ENCODE peak calls at places on chromosomes 12 and 14, in four cellular contexts. One of them, this sample, is unnamed.

GRCh38 chr12:7439579-7440505 is 4.1 kb downstream of the CD163L1 start:
- DNase-seq in HCT116: no peak
- DNase-seq in A549: peak
- DNase-seq in H1: peak
- DNase-seq in this sample: no peak

GRCh38 chr14:85248881-85249635 is 280.9 kb upstream of the FLRT2 start:
- DNase-seq in HCT116: no peak
- DNase-seq in A549: no peak
- DNase-seq in H1: no peak
- DNase-seq in this sample: no peak

GRCh38 chr12:60144395-60144794 is 548.6 kb downstream of the SLC16A7 start:
- DNase-seq in HCT116: no peak
- DNase-seq in A549: no peak
- DNase-seq in H1: no peak
- DNase-seq in this sample: no peak

GRCh38 chr14:84028205-84028604 is 1501.7 kb upstream of the FLRT2 start:
- DNase-seq in HCT116: no peak
- DNase-seq in A549: no peak
- DNase-seq in H1: no peak
- DNase-seq in this sample: no peak

GRCh38 chr12:57104292-57104910 is 6.8 kb downstream of the STAT6 start:
- DNase-seq in HCT116: no peak
- DNase-seq in A549: no peak
- DNase-seq in H1: no peak
- DNase-seq in this sample: no peak

GRCh38 chr12:7472060-7472459 is 28.1 kb upstream of the CD163L1 start:
- DNase-seq in HCT116: no peak
- DNase-seq in A549: no peak
- DNase-seq in H1: no peak
- DNase-seq in this sample: no peak

GRCh38 chr12:111066744-111067437 is 146.5 kb upstream of the MYL2 start:
- DNase-seq in HCT116: peak
- DNase-seq in A549: peak
- DNase-seq in H1: no peak
- DNase-seq in this sample: no peak

GRCh38 chr14:41549821-41550597 is 56.7 kb upstream of the LRFN5 start:
- DNase-seq in HCT116: no peak
- DNase-seq in A549: no peak
- DNase-seq in H1: no peak
- DNase-seq in this sample: no peak

GRCh38 chr12:92020983-92021664 is 124.5 kb downstream of the BTG1 start:
- DNase-seq in HCT116: no peak
- DNase-seq in A549: no peak
- DNase-seq in H1: no peak
- DNase-seq in this sample: no peak

DNA sequence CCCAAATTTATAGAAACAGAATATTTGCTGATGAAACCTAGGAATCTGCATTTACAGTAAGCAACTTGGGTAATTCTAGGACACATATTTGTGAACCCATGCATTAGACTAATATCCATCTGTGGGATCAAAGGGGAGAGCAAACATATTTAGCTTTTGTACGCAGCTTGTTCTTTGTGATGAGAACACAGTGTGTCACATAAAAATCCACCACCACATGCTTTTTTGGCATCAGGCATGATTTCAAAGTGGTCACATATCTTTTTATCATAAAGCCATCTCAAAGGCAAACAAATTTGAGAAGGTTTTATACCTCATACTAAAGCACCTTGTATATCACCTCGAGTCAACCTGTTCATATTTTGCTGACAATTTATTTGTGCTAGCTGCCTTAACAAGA is 15.7 kb downstream of the DNAL1 start:
- DNase-seq in HCT116: no peak
- DNase-seq in A549: no peak
- DNase-seq in H1: no peak
- DNase-seq in this sample: no peak
- H3K27ac ChIP-seq in HCT116: no peak
- H3K27ac ChIP-seq in A549: no peak
- H3K27ac ChIP-seq in H1: no peak
- H3K27ac ChIP-seq in this sample: no peak

GRCh38 chr12:130956456-130957303 is 3.0 kb downstream of the ADGRD1 start:
- DNase-seq in HCT116: no peak
- DNase-seq in A549: no peak
- DNase-seq in H1: no peak
- DNase-seq in this sample: no peak
- H3K27ac ChIP-seq in HCT116: no peak
- H3K27ac ChIP-seq in A549: no peak
- H3K27ac ChIP-seq in H1: no peak
- H3K27ac ChIP-seq in this sample: no peak

GRCh38 chr14:99589651-99590530 is 14.1 kb downstream of the CCDC85C start:
- DNase-seq in HCT116: no peak
- DNase-seq in A549: no peak
- DNase-seq in H1: no peak
- DNase-seq in this sample: no peak
- H3K27ac ChIP-seq in HCT116: no peak
- H3K27ac ChIP-seq in A549: peak
- H3K27ac ChIP-seq in H1: no peak
- H3K27ac ChIP-seq in this sample: peak

DNA sequence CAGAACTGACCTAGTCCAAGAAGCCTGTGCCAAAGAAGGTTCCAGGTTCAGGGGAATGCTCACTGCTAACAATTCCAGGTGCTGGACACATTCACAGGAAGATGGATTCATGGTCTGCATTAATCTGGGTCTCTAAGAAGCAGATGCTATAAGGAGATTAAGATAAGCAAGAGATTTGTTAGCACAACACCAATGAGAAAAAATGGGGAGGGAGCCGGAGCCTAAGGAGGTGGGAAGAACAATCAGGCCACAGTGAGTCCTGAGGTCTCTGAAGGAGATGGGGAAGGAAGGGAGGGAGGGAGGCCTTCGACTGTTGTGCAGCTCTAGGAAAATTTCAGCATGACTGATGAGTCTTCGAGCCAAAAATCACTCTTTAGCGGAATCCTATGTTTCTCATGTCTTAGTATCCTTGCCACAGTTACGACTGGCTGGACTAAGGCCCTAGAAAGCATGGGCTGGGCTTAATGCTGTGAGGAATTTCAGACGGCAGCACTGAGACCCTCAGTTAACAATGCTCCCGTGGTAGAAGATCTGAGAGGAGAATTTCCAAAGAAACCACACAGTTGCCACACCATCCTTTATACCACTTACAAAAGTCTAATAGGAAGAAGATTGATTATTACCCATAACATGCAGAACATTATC is 31.5 kb upstream of the PTGDR start:
- DNase-seq in HCT116: no peak
- DNase-seq in A549: no peak
- DNase-seq in H1: no peak
- DNase-seq in this sample: no peak
- H3K27ac ChIP-seq in HCT116: no peak
- H3K27ac ChIP-seq in A549: no peak
- H3K27ac ChIP-seq in H1: no peak
- H3K27ac ChIP-seq in this sample: no peak

GRCh38 chr14:34810028-34810427 is 65.1 kb downstream of the BAZ1A start:
- DNase-seq in HCT116: no peak
- DNase-seq in A549: no peak
- DNase-seq in H1: no peak
- DNase-seq in this sample: no peak
- H3K27ac ChIP-seq in HCT116: no peak
- H3K27ac ChIP-seq in A549: no peak
- H3K27ac ChIP-seq in H1: no peak
- H3K27ac ChIP-seq in this sample: no peak

GRCh38 chr12:94638521-94638920 is 11.8 kb downstream of the TMCC3 start:
- DNase-seq in HCT116: no peak
- DNase-seq in A549: no peak
- DNase-seq in H1: no peak
- DNase-seq in this sample: no peak
- H3K27ac ChIP-seq in HCT116: no peak
- H3K27ac ChIP-seq in A549: no peak
- H3K27ac ChIP-seq in H1: no peak
- H3K27ac ChIP-seq in this sample: no peak

DNA sequence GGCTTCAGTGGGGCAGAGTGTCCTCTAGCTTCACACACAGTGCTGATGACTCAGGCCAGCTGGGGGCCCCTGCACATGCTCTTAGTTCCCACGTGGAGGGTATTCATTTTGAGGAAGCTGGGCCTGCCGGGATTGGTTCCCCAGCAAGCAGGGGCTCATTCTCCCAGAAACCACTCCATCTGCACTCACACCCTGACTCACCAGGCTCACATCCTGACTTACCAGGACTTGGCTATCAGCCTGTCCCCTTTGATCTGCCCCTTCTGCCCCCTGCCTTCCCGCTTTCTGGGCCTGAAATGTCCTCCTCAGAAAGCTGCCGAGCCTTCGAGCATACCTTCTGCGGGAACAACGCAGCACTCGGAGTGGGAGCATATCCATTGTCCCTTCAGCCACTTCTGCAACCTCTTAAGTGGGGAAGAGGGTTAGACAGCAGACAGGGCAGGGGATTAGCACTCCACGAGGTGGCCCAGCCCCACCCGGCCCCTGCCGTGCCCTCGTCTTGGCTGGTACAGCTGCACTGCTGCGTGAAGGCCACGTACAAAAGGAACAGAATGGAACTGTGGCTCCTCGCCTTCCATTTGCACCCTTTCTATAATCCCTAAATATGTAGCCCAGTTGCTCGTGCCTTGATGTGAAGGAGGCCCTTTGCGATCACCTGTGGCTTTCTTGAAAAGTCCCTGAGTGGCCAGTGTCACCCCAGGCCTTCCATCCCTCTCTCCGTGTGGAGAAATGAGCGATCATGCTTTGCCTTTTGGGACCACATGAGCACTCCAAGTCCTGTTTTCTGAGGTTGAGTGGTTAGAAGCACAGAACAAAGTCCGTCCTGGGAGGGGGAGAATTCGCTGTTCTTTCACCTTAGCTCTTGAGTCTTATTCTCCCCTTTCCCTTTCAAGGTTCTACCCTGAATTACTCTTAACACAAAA is 26.1 kb downstream of the TPCN1 start:
- DNase-seq in HCT116: no peak
- DNase-seq in A549: no peak
- DNase-seq in H1: no peak
- DNase-seq in this sample: no peak
- H3K27ac ChIP-seq in HCT116: no peak
- H3K27ac ChIP-seq in A549: no peak
- H3K27ac ChIP-seq in H1: no peak
- H3K27ac ChIP-seq in this sample: peak

This sample was measured in Panc1.